ENCODE peak calls at places on chromosomes 13 and 19, in six cellular contexts. I is cardiac fibroblast; Q is stimulated activated naive B cell treated with anti-CD40 and anti-IgM and Interleukin-4, amounts not matched to agents 10 μg/mL and 1 μg/mL and 100 μg/mL, for 72 hours; L is dermis blood vessel endothelial cell; C is T-helper 2 cell; D is mucosa of descending colon. J is an unnamed sample.
A peak's percentile ranks its signal among the peaks of the same experiment; 100 is the strongest.

GRCh38 chr13:49370390-49370789 is 73.5 kb downstream of the CAB39L start:
- DNase-seq in I (no peak), C (no peak), L (no peak), D (no peak), Q (no peak), J (no peak)

GRCh38 chr19:34662919-34663318 is 14.0 kb downstream of the SCGB2B2 start:
- DNase-seq in C (no peak), L (peak; percentile 66), D (no peak), Q (no peak), I (peak; percentile 7), J (no peak)

GRCh38 chr19:55600336-55601028 is 394 bp downstream of the ZNF524 start:
- DNase-seq in C (peak; percentile 44), D (no peak), Q (peak; percentile 44), L (no peak), I (no peak), J (no peak)

GRCh38 chr13:79837741-79838450 is 356.9 kb downstream of the NDFIP2 start:
- DNase-seq in D (no peak), C (no peak), L (peak; percentile 13), Q (no peak), I (peak; percentile 16), J (no peak)

GRCh38 chr13:81582381-81582780 is 1241.5 kb upstream of the SPRY2 start:
- DNase-seq in Q (no peak), I (no peak), C (no peak), L (no peak), D (no peak), J (no peak)

GRCh38 chr19:28631931-28632330 is 581.0 kb downstream of the UQCRFS1 start:
- DNase-seq in I (no peak), C (no peak), Q (no peak), L (no peak), D (no peak), J (no peak)

GRCh38 chr19:38870612-38871011 is 7.5 kb downstream of the RINL start:
- DNase-seq in I (no peak), L (no peak), D (no peak), Q (no peak), C (no peak), J (no peak)

GRCh38 chr13:76014618-76015315 is 378.6 kb downstream of the LMO7 start:
- DNase-seq in C (no peak), Q (no peak), L (no peak), D (no peak), I (peak; percentile 25), J (no peak)

GRCh38 chr13:68124437-68125086 is 894.4 kb upstream of the PCDH9 start:
- DNase-seq in L (no peak), C (no peak), Q (no peak), I (no peak), D (no peak), J (no peak)

GRCh38 chr19:16233081-16233776 is 35.5 kb downstream of the AP1M1 start:
- DNase-seq in L (no peak), C (no peak), D (no peak), Q (no peak), I (no peak), J (no peak)

GRCh38 chr13:50527612-50528509 is 315.6 kb downstream of the DLEU7 start:
- DNase-seq in D (no peak), Q (peak; percentile 13), L (no peak), I (no peak), C (no peak), J (no peak)

GRCh38 chr13:110234532-110234931 is 72.4 kb downstream of the COL4A1 start:
- DNase-seq in D (no peak), Q (no peak), I (no peak), C (no peak), L (peak; percentile 55), J (no peak)

GRCh38 chr13:34300559-34300958 is 482.6 kb downstream of the RFC3 start:
- DNase-seq in I (no peak), L (no peak), Q (no peak), D (no peak), C (no peak), J (no peak)

GRCh38 chr19:1416014-1416841 is 8.8 kb downstream of the DAZAP1 start:
- DNase-seq in Q (no peak), D (no peak), C (no peak), L (peak; percentile 31), I (no peak), J (no peak)

GRCh38 chr13:46184277-46184699 is 2.3 kb upstream of the LCP1 start:
- DNase-seq in D (peak; percentile 47), I (peak; percentile 6), L (peak; percentile 44), C (peak; percentile 64), Q (peak; percentile 59), J (no peak)

GRCh38 chr19:53900191-53900860 is 8.8 kb upstream of the CACNG7 start:
- DNase-seq in L (no peak), I (no peak), D (no peak), Q (no peak), C (no peak), J (no peak)

GRCh38 chr13:110965038-110965754 is 50.3 kb upstream of the ANKRD10 start:
- DNase-seq in C (no peak), D (no peak), L (peak; percentile 45), Q (peak; percentile 38), I (peak; percentile 41), J (no peak)

J was measured in AG09319.